ENCODE peak calls at places on chromosomes 13 and 19, in nine cellular contexts. B is nephron progenitor cell, R is AG09309, W is IMR-90, E is thoracic aorta, A is RWPE1, T is GM10248, V is AG10803, H is GM06990. N is an unnamed sample.

GRCh38 chr13:65555973-65556372 is 1674.2 kb downstream of the PCDH9 start:
- DNase-seq in B (no peak), R (no peak), W (no peak), E (no peak), A (no peak), T (no peak), V (no peak), H (no peak), N (no peak)

GRCh38 chr19:38650911-38651584 is 3.6 kb downstream of the ACTN4 start:
- DNase-seq in B (no peak), R (no peak), W (peak; percentile 60), E (no peak), A (peak; percentile 69), T (no peak), V (peak; percentile 95), H (no peak), N (no peak)

GRCh38 chr13:23488442-23488841 is 54.9 kb upstream of the SACS start:
- DNase-seq in B (no peak), R (no peak), W (peak; percentile 79), E (no peak), A (no peak), T (no peak), V (peak; percentile 64), H (no peak), N (no peak)

GRCh38 chr19:7554990-7555864 is 19.7 kb downstream of the PNPLA6 start:
- DNase-seq in B (peak; percentile 56), R (no peak), W (no peak), E (no peak), A (peak; percentile 63), T (no peak), V (no peak), H (no peak), N (no peak)

GRCh38 chr13:37816276-37816675 is 53.3 kb downstream of the TRPC4 start:
- DNase-seq in B (no peak), R (no peak), W (no peak), E (no peak), A (no peak), T (no peak), V (peak; percentile 8), H (no peak), N (no peak)

GRCh38 chr13:82458169-82458568 is 1424.1 kb downstream of the SLITRK1 start:
- DNase-seq in B (no peak), R (no peak), W (no peak), E (no peak), A (no peak), T (no peak), V (no peak), H (no peak), N (no peak)

GRCh38 chr19:36528921-36529518 is 949 bp upstream of the ZNF260 start:
- DNase-seq in B (peak; percentile 4), R (no peak), W (no peak), E (no peak), A (peak; percentile 4), T (peak; percentile 36), V (no peak), H (no peak), N (peak; percentile 71)

GRCh38 chr19:52226652-52227051 is 36.8 kb downstream of the PPP2R1A start:
- DNase-seq in B (no peak), R (no peak), W (no peak), E (no peak), A (no peak), T (peak; percentile 11), V (no peak), H (no peak), N (no peak)

GRCh38 chr13:40503966-40504591 is 162.4 kb downstream of the FOXO1 start:
- DNase-seq in B (no peak), R (peak; percentile 64), W (peak; percentile 25), E (no peak), A (peak; percentile 41), T (no peak), V (peak; percentile 62), H (no peak), N (no peak)

GRCh38 chr19:14149509-14149994 is 13.2 kb upstream of the ASF1B start:
- DNase-seq in B (no peak), R (no peak), W (no peak), E (no peak), A (no peak), T (peak; percentile 55), V (peak; percentile 67), H (no peak), N (peak; percentile 54)

GRCh38 chr13:30165791-30166190 is 141.6 kb downstream of the KATNAL1 start:
- DNase-seq in B (no peak), R (peak; percentile 29), W (no peak), E (no peak), A (no peak), T (no peak), V (peak; percentile 33), H (no peak), N (no peak)

DNA sequence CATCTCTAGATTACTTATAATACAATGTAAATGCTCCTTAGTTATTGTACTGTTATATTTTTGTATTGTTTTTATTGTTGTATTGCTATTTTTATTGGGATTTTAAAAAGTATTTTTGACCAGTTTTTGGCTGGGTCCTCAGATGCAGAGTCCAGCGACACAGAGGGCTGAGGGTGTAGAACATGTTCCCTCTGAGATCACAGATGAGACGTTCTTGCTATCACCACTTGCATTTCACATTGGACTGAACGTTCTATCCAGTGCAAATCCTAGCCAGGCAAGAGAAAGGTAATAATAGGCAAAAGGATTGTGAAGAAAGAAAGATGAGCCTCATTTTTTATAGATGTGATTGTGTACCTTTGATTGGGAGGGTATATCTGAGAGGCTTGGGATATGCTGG is 15.0 kb downstream of the ZSCAN5A start:
- DNase-seq in B (no peak), R (no peak), W (no peak), E (no peak), A (no peak), T (no peak), V (no peak), H (no peak), N (no peak)
- TF ChIP-seq CTCF in B (no peak), R (no peak), W (no peak), E (no peak), A (no peak), T (no peak), V (no peak), H (no peak), N (no peak)

DNA sequence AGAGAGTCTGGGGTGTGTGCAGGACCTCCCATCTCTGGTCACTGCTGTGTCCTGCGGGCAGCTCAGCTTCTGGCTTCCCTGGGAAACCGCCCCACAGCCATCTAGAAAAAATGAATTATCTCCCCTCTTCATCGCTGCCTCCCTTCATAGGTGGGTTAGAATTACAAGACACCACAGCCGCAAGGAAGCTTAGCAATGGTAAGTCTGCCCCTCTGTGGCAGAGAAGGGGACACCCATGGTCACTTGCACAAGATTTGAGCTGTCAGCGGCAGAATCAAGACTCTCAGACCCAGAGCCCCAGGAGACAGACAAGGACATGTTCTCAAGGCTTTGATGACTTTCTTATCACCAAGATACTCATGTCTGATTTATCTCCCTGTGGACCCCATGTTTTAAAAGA is 110.8 kb upstream of the PABPC3 start:
- DNase-seq in B (no peak), R (no peak), W (no peak), E (no peak), A (no peak), T (no peak), V (no peak), H (no peak), N (peak; percentile 32)
- TF ChIP-seq CTCF in B (peak; percentile 15), R (no peak), W (no peak), E (no peak), A (no peak), T (no peak), V (no peak), H (peak; percentile 18), N (peak; percentile 7)

DNA sequence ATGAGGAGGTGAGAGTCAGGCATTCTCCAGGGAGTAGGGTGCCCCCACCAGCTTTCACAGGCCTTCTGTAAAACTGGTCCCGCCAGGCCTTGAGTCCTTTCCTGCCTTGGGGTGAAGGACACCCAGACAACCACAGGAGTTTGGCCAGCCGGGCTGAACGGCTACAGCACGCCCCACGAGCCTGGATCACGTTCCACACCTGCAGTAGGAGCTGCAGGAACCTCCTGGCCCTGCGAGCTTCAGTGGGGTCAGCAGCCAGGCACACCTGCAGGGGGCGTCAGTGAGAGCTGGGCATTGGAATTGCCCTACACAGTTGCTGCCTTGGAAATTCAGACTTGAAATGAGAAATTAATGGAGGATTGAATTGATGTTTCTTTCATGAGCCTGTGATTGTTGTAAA is 45.7 kb downstream of the COL4A2 start:
- DNase-seq in B (peak; percentile 19), R (no peak), W (no peak), E (no peak), A (no peak), T (no peak), V (no peak), H (no peak), N (no peak)
- TF ChIP-seq CTCF in B (peak; percentile 21), R (no peak), W (peak; percentile 17), E (no peak), A (no peak), T (peak; percentile 24), V (peak; percentile 3), H (peak; percentile 54), N (peak; percentile 17)

GRCh38 chr13:35826626-35827254 is 304.4 kb downstream of the DCLK1 start:
- DNase-seq in B (peak; percentile 15), R (no peak), W (no peak), E (no peak), A (no peak), T (no peak), V (no peak), H (no peak), N (peak; percentile 3)
- TF ChIP-seq CTCF in B (peak; percentile 27), R (peak; percentile 20), W (peak; percentile 8), E (no peak), A (no peak), T (peak; percentile 5), V (no peak), H (peak; percentile 32), N (peak; percentile 33)

GRCh38 chr13:50911937-50912624 is 2.5 kb downstream of the RNASEH2B start:
- DNase-seq in B (peak; percentile 93), R (peak; percentile 48), W (peak; percentile 90), E (peak; percentile 52), A (peak; percentile 74), T (peak; percentile 79), V (peak; percentile 86), H (peak; percentile 76), N (peak; percentile 97)
- TF ChIP-seq CTCF in B (peak; percentile 84), R (peak; percentile 93), W (peak; percentile 82), E (peak; percentile 79), A (peak; percentile 89), T (peak; percentile 84), V (peak; percentile 97), H (peak; percentile 88), N (peak; percentile 88)

GRCh38 chr13:19665427-19665859 is 32.0 kb downstream of the MPHOSPH8 start:
- DNase-seq in B (no peak), R (no peak), W (no peak), E (no peak), A (no peak), T (no peak), V (no peak), H (no peak), N (no peak)
- TF ChIP-seq CTCF in B (no peak), R (no peak), W (no peak), E (no peak), A (no peak), T (no peak), V (no peak), H (no peak), N (no peak)

GRCh38 chr19:32224371-32225244 is 120.8 kb upstream of the ZNF507 start:
- DNase-seq in B (peak; percentile 87), R (no peak), W (peak; percentile 15), E (no peak), A (peak; percentile 61), T (peak; percentile 86), V (peak; percentile 41), H (peak; percentile 49), N (peak; percentile 65)
- TF ChIP-seq CTCF in B (peak; percentile 100), R (peak; percentile 68), W (peak; percentile 87), E (peak; percentile 99), A (peak; percentile 99), T (peak; percentile 96), V (peak; percentile 57), H (peak; percentile 62), N (peak; percentile 88)

N was measured in GM12865.